ENCODE peak calls at places on chromosomes 11 and 22, in four cellular contexts. J is neural progenitor cell, U is OCI-LY7, O is SK-N-SH. Q is an unnamed sample.

GRCh38 chr22:26823966-26824365 is 166.6 kb downstream of the MIAT start:
- DNase-seq in U (no peak), O (no peak), J (peak; percentile 38), Q (no peak)

GRCh38 chr11:1270476-1270875 is 39.0 kb downstream of the TOLLIP start:
- DNase-seq in J (no peak), U (no peak), O (no peak), Q (no peak)

GRCh38 chr22:45225732-45226560 is 14.7 kb downstream of the KIAA0930 start:
- DNase-seq in U (no peak), J (no peak), O (no peak), Q (peak; percentile 72)

GRCh38 chr11:66126808-66127555 is 56.9 kb downstream of the PACS1 start:
- DNase-seq in U (peak; percentile 78), J (no peak), O (no peak), Q (peak; percentile 91)

GRCh38 chr11:61164610-61165424 is 3.6 kb upstream of the VPS37C start:
- DNase-seq in O (no peak), U (no peak), J (no peak), Q (no peak)

GRCh38 chr11:21783954-21784353 is 408.9 kb upstream of the ANO5 start:
- DNase-seq in J (no peak), O (no peak), U (no peak), Q (no peak)

GRCh38 chr22:17964647-17965046 is 59.7 kb downstream of the MICAL3 start:
- DNase-seq in U (peak; percentile 70), O (no peak), J (no peak), Q (no peak)

GRCh38 chr11:57482782-57483569 is 22.6 kb downstream of the RTN4RL2 start:
- DNase-seq in J (peak; percentile 83), O (peak; percentile 96), U (peak; percentile 57), Q (peak; percentile 74)

GRCh38 chr22:28792491-28793383 is 7.6 kb downstream of the XBP1 start:
- DNase-seq in J (no peak), O (no peak), U (peak; percentile 41), Q (no peak)

GRCh38 chr11:24623121-24623520 is 126.3 kb downstream of the LUZP2 start:
- DNase-seq in U (no peak), J (no peak), O (no peak), Q (no peak)

GRCh38 chr11:29260939-29261705 is 755.7 kb downstream of the KCNA4 start:
- DNase-seq in U (no peak), O (no peak), J (no peak), Q (peak; percentile 17)

GRCh38 chr11:131079036-131079435 is 162.8 kb upstream of the SNX19 start:
- DNase-seq in J (no peak), O (no peak), U (no peak), Q (peak; percentile 72)

GRCh38 chr11:65651589-65652510 is 10.9 kb downstream of the RELA start:
- DNase-seq in J (no peak), O (no peak), U (no peak), Q (peak; percentile 71)

GRCh38 chr22:39469681-39470461 is 13.1 kb downstream of the MGAT3 start:
- DNase-seq in J (peak; percentile 46), O (peak; percentile 44), U (no peak), Q (no peak)

GRCh38 chr22:20418211-20418788 is 19.3 kb downstream of the SCARF2 start:
- DNase-seq in J (peak; percentile 88), O (peak; percentile 88), U (peak; percentile 71), Q (peak; percentile 96)

GRCh38 chr11:118673361-118674093 is 5.9 kb downstream of the TREH start:
- DNase-seq in J (no peak), U (no peak), O (no peak), Q (no peak)

GRCh38 chr11:88553204-88553603 is 215.7 kb upstream of the CTSC start:
- DNase-seq in O (no peak), J (no peak), U (no peak), Q (peak; percentile 69)

GRCh38 chr11:65811764-65812475 is 21.8 kb upstream of the SNX32 start:
- DNase-seq in O (no peak), U (no peak), J (no peak), Q (no peak)

GRCh38 chr11:71244116-71244815 is 8.1 kb downstream of the SHANK2 start:
- DNase-seq in O (peak; percentile 4), U (no peak), J (no peak), Q (peak; percentile 59)

GRCh38 chr11:30143098-30143705 is 87.6 kb upstream of the FSHB start:
- DNase-seq in U (peak; percentile 49), O (peak; percentile 21), J (peak; percentile 55), Q (peak; percentile 41)

GRCh38 chr11:47148903-47149535 is 27.7 kb downstream of the ARFGAP2 start:
- DNase-seq in U (no peak), O (no peak), J (no peak), Q (peak; percentile 54)

GRCh38 chr22:44116755-44117684 is 63.7 kb upstream of the PARVG start:
- DNase-seq in O (no peak), J (no peak), U (no peak), Q (no peak)

GRCh38 chr11:119816660-119817059 is 87.7 kb upstream of the NECTIN1 start:
- DNase-seq in J (no peak), O (no peak), U (no peak), Q (no peak)

GRCh38 chr22:46075764-46076531 is 74.4 kb upstream of the PPARA start:
- DNase-seq in J (no peak), U (no peak), O (no peak), Q (no peak)

GRCh38 chr22:19679476-19680099 is 34.7 kb upstream of the SEPTIN5 start:
- DNase-seq in U (peak; percentile 6), J (peak; percentile 53), O (peak; percentile 74), Q (peak; percentile 45)

GRCh38 chr22:35705141-35705540 is 12.5 kb upstream of the APOL5 start:
- DNase-seq in U (no peak), J (no peak), O (no peak), Q (peak; percentile 89)

GRCh38 chr22:48391171-48391711 is 1436.4 kb downstream of the BRD1 start:
- DNase-seq in J (no peak), U (no peak), O (no peak), Q (no peak)

GRCh38 chr11:111417766-111418435 is 38.8 kb upstream of the POU2AF1 start:
- DNase-seq in O (no peak), U (peak; percentile 85), J (no peak), Q (peak; percentile 48)

GRCh38 chr11:2305140-2305861 is 3.5 kb downstream of the TSPAN32 start:
- DNase-seq in O (peak; percentile 85), U (peak; percentile 84), J (peak; percentile 89), Q (peak; percentile 85)

GRCh38 chr11:71447791-71448256 is 369 bp downstream of the DHCR7 start:
- DNase-seq in J (peak; percentile 84), U (peak; percentile 40), O (peak; percentile 79), Q (peak; percentile 53)

GRCh38 chr11:73950869-73951710 is at the start of gene DNAJB13:
- DNase-seq in U (peak; percentile 63), J (peak; percentile 85), O (peak; percentile 72), Q (peak; percentile 63)

GRCh38 chr22:22030493-22031182 is 48.1 kb upstream of the TOP3B start:
- DNase-seq in J (no peak), U (peak; percentile 96), O (peak; percentile 32), Q (no peak)

DNA sequence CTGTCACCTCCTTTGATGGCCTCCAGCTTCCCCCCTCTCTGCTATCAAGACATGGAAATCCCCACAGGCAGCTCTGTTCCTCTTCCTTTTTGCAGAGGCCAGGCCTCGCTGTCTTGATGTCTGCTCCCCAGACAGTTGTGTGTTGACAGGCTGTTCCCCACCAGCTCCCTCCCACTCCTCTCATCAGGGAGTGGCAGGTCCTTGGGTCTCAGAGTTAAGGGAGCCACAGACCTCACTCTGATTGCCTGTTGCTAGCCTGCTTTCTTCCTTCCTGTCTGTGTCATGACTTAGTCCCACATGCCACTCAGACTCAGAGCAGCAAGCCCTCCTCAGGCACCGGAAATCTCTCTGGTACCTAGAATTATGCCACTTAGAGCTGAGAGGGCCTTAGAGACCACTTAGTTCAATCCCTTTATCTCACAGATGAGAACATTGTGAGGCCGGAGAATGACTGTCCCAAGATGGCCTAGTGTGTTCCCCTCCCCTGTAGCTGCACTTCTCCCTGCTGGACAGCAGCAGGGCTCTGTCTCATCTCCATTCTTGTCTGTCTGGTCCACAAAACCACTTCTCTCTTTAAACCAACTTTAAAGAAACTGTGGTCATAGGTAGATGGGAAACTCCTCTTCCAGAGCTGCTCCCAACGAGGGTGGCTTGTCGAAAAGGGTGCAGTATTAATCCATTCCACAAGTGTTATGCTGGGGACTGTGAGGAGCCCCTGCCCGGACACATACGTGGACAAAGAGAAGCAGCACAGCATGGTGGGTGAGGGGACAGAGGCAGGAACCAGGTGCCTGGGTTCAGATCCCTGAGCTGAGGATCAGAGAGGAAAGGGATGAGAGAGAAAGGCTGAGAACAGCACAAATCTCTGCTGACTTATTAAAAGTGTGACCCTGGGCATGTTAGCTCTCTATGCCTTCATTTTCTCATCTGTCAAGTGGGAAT is 4.2 kb downstream of the AMPD3 start:
- DNase-seq in U (peak; percentile 83), J (no peak), O (no peak), Q (no peak)
- TF ChIP-seq EZH2phosphoT487 in U (no peak), J (no peak), O (no peak), Q (no peak)

GRCh38 chr11:55854704-55855103 is 16.2 kb downstream of the OR5D16 start:
- DNase-seq in U (no peak), O (no peak), J (no peak), Q (no peak)

GRCh38 chr11:55847453-55847852 is 8.9 kb downstream of the OR5D16 start:
- DNase-seq in O (no peak), J (no peak), U (no peak), Q (no peak)

GRCh38 chr11:55849037-55849436 is 10.5 kb downstream of the OR5D16 start:
- DNase-seq in O (no peak), U (no peak), J (no peak), Q (no peak)

GRCh38 chr11:55852141-55852540 is 13.6 kb downstream of the OR5D16 start:
- DNase-seq in O (no peak), J (no peak), U (no peak), Q (no peak)
- TF ChIP-seq EZH2phosphoT487 in O (no peak), J (no peak), U (no peak), Q (no peak)

GRCh38 chr22:50505776-50506610 is 1.5 kb downstream of the LMF2 start:
- DNase-seq in J (no peak), O (no peak), U (no peak), Q (no peak)
- TF ChIP-seq EZH2phosphoT487 in J (no peak), O (no peak), U (no peak), Q (no peak)

GRCh38 chr11:102810943-102811528 is 13.1 kb upstream of the MMP1 start:
- DNase-seq in J (peak; percentile 31), O (peak; percentile 10), U (no peak), Q (peak; percentile 55)
- TF ChIP-seq EZH2phosphoT487 in J (no peak), O (no peak), U (no peak), Q (no peak)

DNA sequence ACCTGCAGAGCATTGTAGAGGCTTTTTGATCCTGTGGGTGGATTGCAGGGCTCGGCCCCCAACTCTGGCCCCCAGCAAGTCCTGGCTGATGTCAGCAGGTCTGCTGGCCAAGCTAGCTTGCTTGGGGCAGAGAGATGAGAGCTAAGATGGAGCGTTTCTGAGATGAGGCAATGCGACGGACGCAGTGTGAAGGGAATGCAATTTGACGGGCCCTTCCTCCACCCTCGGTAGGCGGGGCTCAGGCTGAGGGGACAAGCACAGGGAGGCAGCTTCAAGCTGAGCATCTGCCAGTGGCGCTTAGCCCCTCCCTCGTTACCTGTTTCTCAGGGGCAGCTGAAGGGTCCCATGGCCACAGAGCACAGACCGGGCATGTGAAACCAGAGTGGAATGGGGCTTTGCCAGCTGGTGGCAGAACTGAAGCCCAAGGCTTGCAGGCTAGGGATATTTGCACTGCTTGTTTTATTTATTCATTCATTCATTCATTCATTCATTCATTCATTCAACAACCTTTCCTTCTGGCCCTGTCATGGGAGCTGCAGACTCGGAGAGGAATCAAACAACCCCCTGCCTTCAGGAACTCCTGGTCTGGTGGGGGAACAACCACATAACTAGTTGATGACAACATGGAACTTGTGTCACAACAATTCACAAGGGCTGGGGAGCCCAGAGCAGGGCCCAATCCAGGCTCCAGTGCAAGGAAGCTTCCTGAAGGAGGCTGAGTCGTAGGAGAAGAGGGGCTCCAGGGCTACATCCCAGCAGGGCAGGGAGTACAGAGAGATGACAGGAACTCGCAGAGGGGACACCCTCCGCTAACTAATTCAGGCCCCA is 66.8 kb downstream of the THAP12 start:
- DNase-seq in U (no peak), O (no peak), J (peak; percentile 53), Q (peak; percentile 45)
- TF ChIP-seq EZH2phosphoT487 in U (no peak), O (no peak), J (no peak), Q (no peak)

Q was measured in GM23248.